ENCODE peak calls at places on chromosomes 16 and 17, in six cellular contexts. J is IMR-90, M is A549, A is AG09309, C is HCT116, Z is psoas muscle. E is an unnamed sample.

GRCh38 chr17:74773871-74774286 is 2.3 kb downstream of the NAT9 start:
- DNase-seq in J (peak; percentile 55), C (no peak), Z (no peak), A (no peak), M (no peak), E (no peak)

GRCh38 chr16:68592466-68593337 is 52.4 kb upstream of the CDH3 start:
- DNase-seq in C (no peak), A (no peak), M (peak; percentile 32), J (no peak), Z (no peak), E (peak; percentile 49)

GRCh38 chr17:69062860-69063621 is 2.3 kb upstream of the ABCA9 start:
- DNase-seq in Z (no peak), J (no peak), C (no peak), A (no peak), M (no peak), E (no peak)

GRCh38 chr17:69732272-69732671 is 317.8 kb downstream of the MAP2K6 start:
- DNase-seq in A (no peak), C (no peak), J (peak; percentile 54), M (no peak), Z (no peak), E (no peak)

GRCh38 chr17:7686221-7687071 is 844 bp downstream of the TP53 start:
- DNase-seq in A (peak; percentile 39), C (peak; percentile 89), Z (peak; percentile 75), J (peak; percentile 73), M (peak; percentile 95), E (peak; percentile 84)

GRCh38 chr17:79934653-79934970 is 95.4 kb upstream of the CBX4 start:
- DNase-seq in M (no peak), A (no peak), C (no peak), J (no peak), Z (no peak), E (no peak)

GRCh38 chr17:81621494-81622230 is 15.2 kb downstream of the NPLOC4 start:
- DNase-seq in J (no peak), M (no peak), C (no peak), Z (no peak), A (no peak), E (no peak)

GRCh38 chr17:57187391-57187790 is 68.9 kb upstream of the MSI2 start:
- DNase-seq in A (no peak), Z (no peak), C (no peak), M (no peak), J (no peak), E (no peak)

GRCh38 chr16:74577882-74578366 is 29.0 kb downstream of the GLG1 start:
- DNase-seq in A (peak; percentile 23), Z (no peak), M (no peak), J (peak; percentile 88), C (peak; percentile 94), E (peak; percentile 57)

GRCh38 chr17:61366715-61367413 is 32.8 kb upstream of the TBX2 start:
- DNase-seq in C (no peak), J (no peak), Z (no peak), A (no peak), M (no peak), E (no peak)

GRCh38 chr17:53142890-53143289 is 679.8 kb upstream of the KIF2B start:
- DNase-seq in Z (no peak), J (no peak), M (peak; percentile 41), A (no peak), C (no peak), E (no peak)

GRCh38 chr17:69287168-69287567 is 39.8 kb downstream of the ABCA5 start:
- DNase-seq in A (no peak), J (peak; percentile 25), C (peak; percentile 16), Z (no peak), M (peak; percentile 24), E (peak; percentile 66)

GRCh38 chr16:1744338-1744840 is 27.0 kb downstream of the NME3 start:
- DNase-seq in C (no peak), A (no peak), J (no peak), Z (no peak), M (no peak), E (no peak)

GRCh38 chr17:16433514-16433913 is 18.1 kb downstream of the TRPV2 start:
- DNase-seq in C (no peak), A (no peak), J (no peak), Z (no peak), M (no peak), E (no peak)

DNA sequence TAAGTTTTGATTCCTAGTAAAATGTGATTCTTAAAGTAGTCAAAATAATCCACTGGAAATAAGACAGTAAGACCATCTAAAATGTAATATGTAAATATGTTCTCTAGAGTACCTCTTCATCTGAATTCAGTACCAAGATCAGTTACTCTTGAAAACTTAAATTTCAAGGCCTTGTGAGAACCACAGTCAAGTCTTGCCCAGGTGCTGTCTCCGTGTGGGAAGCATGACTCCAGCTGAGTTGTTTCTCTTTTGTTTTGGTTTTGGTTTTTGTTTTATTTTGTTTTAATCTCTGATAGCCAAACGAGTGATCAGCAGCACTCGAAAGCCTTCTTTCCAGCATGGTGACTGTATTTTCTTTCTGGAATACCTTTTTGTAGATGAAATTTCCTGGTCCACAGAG is 907.0 kb downstream of the KCNJ18 start:
- DNase-seq in C (no peak), Z (no peak), A (no peak), J (no peak), M (no peak), E (no peak)
- TF ChIP-seq CTCF in C (no peak), Z (no peak), A (no peak), J (no peak), M (no peak), E (no peak)

GRCh38 chr16:24683847-24684493 is 45.5 kb upstream of the TNRC6A start:
- DNase-seq in A (no peak), M (no peak), J (no peak), Z (no peak), C (no peak), E (no peak)

GRCh38 chr16:24683250-24683649 is 46.2 kb upstream of the TNRC6A start:
- DNase-seq in M (no peak), A (no peak), C (no peak), Z (no peak), J (no peak), E (no peak)

GRCh38 chr16:24688359-24688758 is 41.1 kb upstream of the TNRC6A start:
- DNase-seq in A (no peak), Z (no peak), C (no peak), J (no peak), M (no peak), E (no peak)

GRCh38 chr16:24686678-24687077 is 42.8 kb upstream of the TNRC6A start:
- DNase-seq in Z (no peak), A (no peak), J (no peak), M (no peak), C (no peak), E (no peak)

GRCh38 chr16:24685539-24686432 is 43.7 kb upstream of the TNRC6A start:
- DNase-seq in C (no peak), A (peak; percentile 25), J (peak; percentile 82), Z (peak; percentile 64), M (peak; percentile 79), E (peak; percentile 50)
- H3K4me3 ChIP-seq in C (no peak overlapping the region), A (no peak overlapping the region), J (no peak overlapping the region), Z (no peak overlapping the region), M (no peak overlapping the region), E (no peak overlapping the region)

DNA sequence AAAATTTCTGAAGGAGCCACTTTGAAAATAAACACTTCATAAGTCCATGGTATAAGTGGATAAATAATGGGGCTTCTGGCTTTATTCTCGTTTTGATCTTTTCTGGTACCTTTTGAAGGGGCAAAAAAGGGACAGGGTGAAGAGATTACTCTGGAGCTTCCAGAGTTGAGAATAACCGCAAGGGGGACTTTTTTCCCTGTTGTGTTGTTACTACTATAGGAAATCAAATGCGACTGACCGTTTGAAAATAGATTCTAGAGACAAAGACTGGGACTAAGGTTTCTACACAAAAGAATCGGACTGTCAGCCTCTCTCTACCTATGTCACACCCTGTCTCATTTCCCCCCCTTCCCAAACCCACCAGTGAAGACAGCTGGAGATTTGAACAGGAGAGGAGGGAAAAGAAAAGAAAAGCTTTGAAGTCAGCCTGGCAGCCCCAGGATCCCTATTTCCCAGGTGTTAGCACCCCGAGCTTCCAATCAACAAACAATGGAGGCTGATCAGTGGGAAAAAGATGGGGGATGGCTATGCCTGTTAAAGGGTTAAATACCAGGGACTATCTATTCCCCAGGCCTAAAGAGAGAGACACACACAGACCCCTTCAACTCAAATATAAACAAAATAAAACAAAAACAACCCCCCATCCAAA is 8.3 kb downstream of the HOXB4 start:
- DNase-seq in C (no peak), A (no peak), M (no peak), J (peak; percentile 55), Z (no peak), E (no peak)
- TF ChIP-seq CTCF in C (no peak), A (no peak), M (no peak), J (peak; percentile 24), Z (no peak), E (no peak)

DNA sequence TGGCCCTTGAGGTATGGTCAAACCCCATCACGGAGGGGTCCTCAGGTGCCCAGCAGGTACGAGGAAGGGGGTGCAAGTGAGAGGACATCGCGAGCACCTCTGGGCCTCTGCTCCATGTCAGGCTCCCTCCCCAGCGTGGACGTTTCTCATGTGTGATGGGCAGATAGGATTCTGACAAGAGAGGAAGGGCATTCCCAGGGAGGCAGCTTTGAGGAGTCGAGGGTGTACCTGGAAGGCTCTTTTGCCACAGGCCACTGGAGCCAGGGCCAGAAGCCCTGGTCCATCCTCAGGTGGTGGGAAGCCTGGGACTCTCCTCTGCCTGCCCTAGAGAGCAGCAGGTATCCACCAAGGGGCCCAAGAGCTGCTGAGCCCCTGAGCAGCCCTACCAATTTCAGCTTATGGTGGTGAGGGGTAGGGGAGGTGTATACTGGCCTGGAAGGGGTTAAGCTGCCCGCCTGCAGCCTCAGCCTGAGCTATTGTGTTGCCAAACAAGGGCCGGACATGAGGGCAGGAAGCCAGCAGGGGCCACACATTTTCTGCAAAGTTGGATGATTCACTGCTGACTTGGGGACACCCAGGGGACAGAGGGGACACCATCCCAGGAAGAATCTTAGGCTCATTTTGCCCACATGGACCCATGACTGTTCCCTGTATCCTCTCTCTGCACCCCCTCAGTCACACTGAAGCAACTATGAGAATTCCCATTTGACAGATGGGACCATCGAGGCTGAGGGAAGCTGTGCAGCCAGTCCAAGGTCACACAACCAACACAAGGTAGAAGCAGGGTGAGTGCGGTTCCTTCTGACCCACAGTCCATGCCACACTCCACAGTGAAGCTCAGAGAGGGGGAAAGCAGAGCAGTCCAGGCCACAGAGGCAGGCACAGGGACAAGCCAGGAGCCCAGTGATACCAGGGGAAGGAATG is 1.7 kb downstream of the CDH5 start:
- DNase-seq in A (no peak), J (no peak), C (no peak), Z (peak; percentile 37), M (no peak), E (no peak)
- H3K4me3 ChIP-seq in A (no peak overlapping the region), J (no peak overlapping the region), C (no peak overlapping the region), Z (peak overlapping the region; percentile 64), M (no peak overlapping the region), E (no peak overlapping the region)

GRCh38 chr16:53489754-53490153 is 13.3 kb downstream of the AKTIP start:
- DNase-seq in A (no peak), Z (no peak), M (no peak), J (no peak), C (no peak), E (no peak)

GRCh38 chr16:53492499-53492898 is 10.5 kb downstream of the AKTIP start:
- DNase-seq in C (no peak), A (no peak), Z (no peak), J (no peak), M (no peak), E (no peak)

GRCh38 chr16:53498984-53499383 is 4.0 kb downstream of the AKTIP start:
- DNase-seq in J (no peak), C (no peak), A (no peak), M (no peak), Z (no peak), E (no peak)

GRCh38 chr16:53495325-53495724 is 7.7 kb downstream of the AKTIP start:
- DNase-seq in J (no peak), C (no peak), Z (no peak), A (no peak), M (no peak), E (no peak)
- TF ChIP-seq CTCF in J (no peak), C (peak; percentile 33), Z (no peak), A (no peak), M (no peak), E (peak; percentile 11)

E was measured in epithelial cell of esophagus.